ENCODE peak calls at places on chromosomes 12 and 14, in six cellular contexts. B is HCT116, P is GM23248, H is MM.1S, J is PC-3, A is PC-9. S is an unnamed sample.
A peak's percentile ranks its signal among the peaks of the same experiment; 100 is the strongest.

GRCh38 chr14:104303705-104304425 is 165.5 kb downstream of the KIF26A start:
- DNase-seq in B (no peak), P (no peak), H (no peak), J (no peak), A (no peak), S (no peak)

GRCh38 chr14:34203271-34203722 is 252.4 kb upstream of the EGLN3 start:
- DNase-seq in B (no peak), P (peak; percentile 81), H (no peak), J (peak; percentile 83), A (no peak), S (no peak)

GRCh38 chr12:42742691-42743090 is 153.1 kb upstream of the PRICKLE1 start:
- DNase-seq in B (no peak), P (no peak), H (no peak), J (peak; percentile 19), A (no peak), S (no peak)

GRCh38 chr14:32666310-32666709 is 272.4 kb upstream of the NPAS3 start:
- DNase-seq in B (no peak), P (peak; percentile 23), H (no peak), J (no peak), A (no peak), S (no peak)

GRCh38 chr12:94595152-94595551 is 55.2 kb downstream of the TMCC3 start:
- DNase-seq in B (no peak), P (no peak), H (no peak), J (peak; percentile 97), A (peak; percentile 71), S (no peak)

GRCh38 chr12:133203344-133204263 is 22.3 kb downstream of the ZNF268 start:
- DNase-seq in B (no peak), P (peak; percentile 37), H (no peak), J (no peak), A (no peak), S (peak; percentile 18)

GRCh38 chr12:20792971-20793370 is 17.5 kb upstream of the SLCO1B3 start:
- DNase-seq in B (no peak), P (no peak), H (no peak), J (no peak), A (no peak), S (peak; percentile 1)

GRCh38 chr12:12922191-12922616 is 29.8 kb downstream of the GPRC5D start:
- DNase-seq in B (no peak), P (peak; percentile 84), H (no peak), J (peak; percentile 16), A (no peak), S (peak; percentile 17)

GRCh38 chr14:103849151-103850013 is 2.0 kb upstream of the PPP1R13B start:
- DNase-seq in B (no peak), P (no peak), H (no peak), J (no peak), A (no peak), S (no peak)

GRCh38 chr12:103456006-103456405 is 39.8 kb downstream of the C12orf42 start:
- DNase-seq in B (no peak), P (no peak), H (no peak), J (no peak), A (no peak), S (no peak)
- H3K9me2 ChIP-seq in B (no peaks in the 10 kb centered on the region), P (no peaks in the 10 kb centered on the region), H (no peaks in the 10 kb centered on the region), J (no peaks in the 10 kb centered on the region), A (no peaks in the 10 kb centered on the region), S (peaks cover 2% of the 10 kb centered on the region)

GRCh38 chr12:52759695-52760094 is 17.4 kb downstream of the KRT76 start:
- DNase-seq in B (no peak), P (no peak), H (no peak), J (no peak), A (no peak), S (peak; percentile 16)
- H3K9me2 ChIP-seq in B (no peaks in the 10 kb centered on the region), P (no peaks in the 10 kb centered on the region), H (no peaks in the 10 kb centered on the region), J (no peaks in the 10 kb centered on the region), A (no peaks in the 10 kb centered on the region), S (peaks cover 5% of the 10 kb centered on the region)

DNA sequence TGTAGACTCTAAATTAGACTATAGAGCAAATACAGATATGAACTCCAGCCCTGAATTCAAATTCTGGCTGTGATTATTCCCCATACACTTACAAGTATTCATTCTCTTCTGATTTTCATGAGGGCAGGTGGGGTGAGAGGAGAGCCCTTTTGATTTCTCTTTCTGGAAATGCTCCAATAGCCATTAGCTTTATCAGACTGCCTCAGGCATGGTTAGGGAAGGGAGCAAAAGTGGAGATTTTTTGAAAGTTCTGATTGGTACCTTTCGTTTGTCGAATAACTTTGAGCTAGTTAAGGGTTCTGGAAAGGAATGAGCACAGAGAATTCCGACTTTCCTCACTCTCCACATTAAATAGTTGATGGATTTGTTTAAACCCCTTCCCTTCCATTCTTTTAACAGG is 7.8 kb downstream of the HOXC5 start:
- DNase-seq in B (no peak), P (no peak), H (no peak), J (no peak), A (no peak), S (no peak)
- H3K9me2 ChIP-seq in B (no peaks in the 10 kb centered on the region), P (no peaks in the 10 kb centered on the region), H (no peaks in the 10 kb centered on the region), J (no peaks in the 10 kb centered on the region), A (no peaks in the 10 kb centered on the region), S (no peaks in the 10 kb centered on the region)

GRCh38 chr12:125166046-125166445 is 100.8 kb downstream of the AACS start:
- DNase-seq in B (no peak), P (no peak), H (no peak), J (peak; percentile 51), A (no peak), S (no peak)
- H3K9me2 ChIP-seq in B (no peaks in the 10 kb centered on the region), P (no peaks in the 10 kb centered on the region), H (no peaks in the 10 kb centered on the region), J (no peaks in the 10 kb centered on the region), A (no peaks in the 10 kb centered on the region), S (peaks cover 3% of the 10 kb centered on the region)

GRCh38 chr12:11694528-11694927 is 45.1 kb downstream of the ETV6 start:
- DNase-seq in B (no peak), P (no peak), H (no peak), J (no peak), A (no peak), S (no peak)

GRCh38 chr12:11695321-11695720 is 45.8 kb downstream of the ETV6 start:
- DNase-seq in B (no peak), P (peak; percentile 88), H (no peak), J (no peak), A (no peak), S (no peak)

GRCh38 chr12:11697670-11698387 is 48.4 kb downstream of the ETV6 start:
- DNase-seq in B (no peak), P (peak; percentile 90), H (no peak), J (peak; percentile 43), A (no peak), S (no peak)

GRCh38 chr12:11693626-11694025 is 44.2 kb downstream of the ETV6 start:
- DNase-seq in B (no peak), P (no peak), H (no peak), J (no peak), A (no peak), S (no peak)

DNA sequence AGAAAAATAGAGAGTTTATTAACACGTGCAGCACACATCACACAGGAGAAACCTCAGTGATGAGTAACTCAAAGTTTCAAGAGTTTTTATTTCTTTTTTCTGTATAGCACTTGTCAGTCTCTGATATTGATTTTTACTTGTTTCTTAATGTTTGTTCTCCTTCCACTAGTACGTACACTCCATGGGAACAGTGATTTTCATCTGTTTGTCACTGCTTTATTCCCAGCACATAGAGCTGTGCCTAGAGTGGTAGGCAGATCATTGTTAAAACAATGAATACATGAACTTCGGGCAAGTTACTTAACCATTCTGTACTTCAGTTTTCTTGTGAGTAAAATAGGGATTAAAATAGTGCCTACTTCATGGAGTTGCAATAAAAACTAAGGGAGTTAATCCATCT is 46.6 kb downstream of the ETV6 start:
- DNase-seq in B (no peak), P (no peak), H (no peak), J (no peak), A (no peak), S (no peak)
- H3K9me2 ChIP-seq in B (no peaks in the 10 kb centered on the region), P (no peaks in the 10 kb centered on the region), H (no peaks in the 10 kb centered on the region), J (no peaks in the 10 kb centered on the region), A (no peaks in the 10 kb centered on the region), S (peaks cover 4% of the 10 kb centered on the region)

DNA sequence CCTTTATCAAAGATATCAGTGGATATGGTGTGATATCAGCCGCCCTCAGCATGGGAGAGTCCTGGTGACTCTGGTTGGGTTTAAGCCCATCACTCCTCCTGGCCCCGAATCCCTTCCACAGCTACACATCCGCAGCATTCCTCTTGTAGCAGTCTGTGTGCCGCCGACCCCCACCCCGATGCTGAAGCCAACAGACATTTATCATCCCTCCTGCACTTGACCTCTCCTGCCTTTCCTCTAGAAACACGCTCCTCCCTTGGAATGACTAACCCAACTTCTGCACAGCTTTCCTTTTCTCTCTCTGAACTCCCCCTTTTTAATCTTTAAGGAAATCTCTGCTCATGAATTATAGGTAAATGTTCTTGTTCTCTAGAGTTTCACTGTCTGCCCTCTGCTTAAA is 250.9 kb upstream of the FOXN3 start:
- DNase-seq in B (no peak), P (peak; percentile 15), H (no peak), J (no peak), A (no peak), S (no peak)
- H3K9me2 ChIP-seq in B (no peaks in the 10 kb centered on the region), P (no peaks in the 10 kb centered on the region), H (no peaks in the 10 kb centered on the region), J (no peaks in the 10 kb centered on the region), A (no peaks in the 10 kb centered on the region), S (peaks cover 10% of the 10 kb centered on the region)

DNA sequence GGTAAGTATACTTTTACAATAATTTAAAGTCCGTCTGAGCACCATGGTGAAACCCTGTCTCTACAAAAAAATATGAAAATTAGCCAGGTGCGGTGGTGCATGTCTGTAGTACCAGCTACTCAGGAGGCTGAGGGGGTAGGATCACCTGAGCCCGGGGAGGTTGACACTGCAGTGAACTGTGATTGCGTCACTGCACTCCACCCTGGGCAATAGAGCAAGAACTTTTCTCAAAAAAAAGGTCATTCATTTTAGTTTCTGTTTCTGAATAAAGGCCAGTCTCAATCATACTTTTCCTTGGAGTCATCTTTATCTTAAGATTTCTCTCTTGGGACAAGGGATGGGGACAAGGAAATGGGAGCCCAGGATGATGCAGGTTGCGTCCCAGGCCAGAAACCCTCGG is 12.9 kb downstream of the ANKRD13A start:
- DNase-seq in B (no peak), P (peak; percentile 49), H (peak; percentile 19), J (no peak), A (peak; percentile 46), S (no peak)
- H3K9me2 ChIP-seq in B (no peaks in the 10 kb centered on the region), P (no peaks in the 10 kb centered on the region), H (no peaks in the 10 kb centered on the region), J (no peaks in the 10 kb centered on the region), A (no peaks in the 10 kb centered on the region), S (no peaks in the 10 kb centered on the region)

DNA sequence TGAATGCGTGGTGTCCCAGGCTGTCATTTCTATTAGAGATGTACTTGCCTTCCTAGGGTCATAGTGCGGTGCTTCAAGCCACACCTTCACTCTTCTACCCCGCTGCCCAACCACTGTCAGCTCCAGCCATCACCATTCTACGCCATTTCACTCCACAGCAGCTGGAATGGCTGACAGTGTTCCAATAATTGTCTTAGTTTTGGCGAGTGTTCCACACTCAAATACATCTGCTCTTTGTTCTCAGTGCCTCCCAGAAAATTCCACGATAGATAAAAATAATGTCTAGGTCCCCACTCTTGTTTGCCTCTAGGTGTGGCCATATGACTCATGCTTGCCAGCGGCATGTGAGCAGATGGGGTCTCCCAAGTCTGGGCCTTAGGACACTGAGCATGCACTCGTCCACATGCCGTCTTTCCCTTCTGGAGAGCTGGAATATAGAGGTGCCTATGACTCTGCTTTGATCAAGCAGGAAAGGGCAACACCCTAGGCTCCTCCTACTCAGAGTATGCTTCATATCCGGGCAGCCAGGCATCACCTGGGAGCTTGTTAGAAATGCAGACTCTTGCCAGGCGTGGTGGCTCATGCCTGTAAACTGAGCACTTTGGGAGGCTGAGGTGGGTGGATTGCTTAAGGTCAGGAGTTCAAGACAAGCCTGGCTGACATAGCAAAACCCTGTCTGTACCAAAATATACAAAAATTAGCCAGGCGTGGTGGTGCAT is 163.0 kb downstream of the BRMS1L start:
- DNase-seq in B (no peak), P (no peak), H (no peak), J (peak; percentile 65), A (peak; percentile 0), S (no peak)
- H3K9me2 ChIP-seq in B (no peaks in the 10 kb centered on the region), P (no peaks in the 10 kb centered on the region), H (no peaks in the 10 kb centered on the region), J (no peaks in the 10 kb centered on the region), A (no peaks in the 10 kb centered on the region), S (peaks cover 7% of the 10 kb centered on the region)

GRCh38 chr14:58617619-58618018 is 20.1 kb upstream of the DACT1 start:
- DNase-seq in B (no peak), P (peak; percentile 27), H (no peak), J (no peak), A (no peak), S (no peak)
- H3K9me2 ChIP-seq in B (no peaks in the 10 kb centered on the region), P (no peaks in the 10 kb centered on the region), H (no peaks in the 10 kb centered on the region), J (no peaks in the 10 kb centered on the region), A (no peaks in the 10 kb centered on the region), S (no peaks in the 10 kb centered on the region)

S was measured in GM23338.